ENCODE peak calls at places on chromosomes 5 and 9, in seven cellular contexts. I, F, J, X, A, P and M are unnamed samples. For H3K36me3, the result is how much of the 10 kb centered on the place peaks cover.

GRCh38 chr9:131101207-131101964 is 5.1 kb downstream of the AIF1L start:
- DNase-seq in I (peak), F (no peak), J (no peak), X (no peak), A (no peak), P (no peak), M (no peak)

GRCh38 chr5:170863646-170864045 is 1.8 kb downstream of the RANBP17 start:
- DNase-seq in I (no peak), F (no peak), J (no peak), X (no peak), A (no peak), P (no peak), M (no peak)

GRCh38 chr9:85610074-85610855 is 131.5 kb downstream of the AGTPBP1 start:
- DNase-seq in I (peak), F (no peak), J (no peak), X (peak), A (no peak), P (peak), M (no peak)

GRCh38 chr9:137724114-137724445 is 105.3 kb downstream of the EHMT1 start:
- DNase-seq in I (peak), F (no peak), J (no peak), X (no peak), A (no peak), P (no peak), M (no peak)

GRCh38 chr9:34413229-34413852 is 36.6 kb upstream of the MYORG start:
- DNase-seq in I (peak), F (no peak), J (peak), X (no peak), A (no peak), P (peak), M (peak)

GRCh38 chr5:59001154-59001553 is 418.3 kb downstream of the RAB3C start:
- DNase-seq in I (no peak), F (no peak), J (no peak), X (no peak), A (no peak), P (no peak), M (no peak)

GRCh38 chr5:181099453-181100086 is 31.4 kb downstream of the OR2V1 start:
- DNase-seq in I (peak), F (no peak), J (no peak), X (no peak), A (no peak), P (no peak), M (no peak)

GRCh38 chr5:71681282-71681681 is 37.8 kb upstream of the CARTPT start:
- DNase-seq in I (no peak), F (no peak), J (no peak), X (no peak), A (no peak), P (no peak), M (no peak)

GRCh38 chr5:10636363-10637142 is 72.7 kb downstream of the ANKRD33B start:
- DNase-seq in I (no peak), F (no peak), J (no peak), X (no peak), A (no peak), P (no peak), M (no peak)

GRCh38 chr5:117488976-117489500 is 914.4 kb upstream of the SEMA6A start:
- DNase-seq in I (no peak), F (no peak), J (no peak), X (no peak), A (no peak), P (no peak), M (no peak)

GRCh38 chr9:2809692-2810423 is 34.0 kb downstream of the PUM3 start:
- DNase-seq in I (no peak), F (no peak), J (no peak), X (no peak), A (no peak), P (peak), M (no peak)

GRCh38 chr5:158599132-158599531 is 500.6 kb downstream of the EBF1 start:
- DNase-seq in I (no peak), F (no peak), J (no peak), X (no peak), A (no peak), P (no peak), M (no peak)

GRCh38 chr9:137370865-137371520 is 52.0 kb downstream of the EXD3 start:
- DNase-seq in I (no peak), F (peak), J (peak), X (no peak), A (peak), P (no peak), M (no peak)

GRCh38 chr5:118220491-118220890 is 767.9 kb downstream of the DTWD2 start:
- DNase-seq in I (no peak), F (no peak), J (no peak), X (no peak), A (no peak), P (no peak), M (no peak)

GRCh38 chr5:91955610-91956009 is 572.5 kb upstream of the ARRDC3 start:
- DNase-seq in I (no peak), F (no peak), J (peak), X (no peak), A (no peak), P (no peak), M (no peak)

GRCh38 chr9:104068546-104068945 is 25.6 kb upstream of the SMC2 start:
- DNase-seq in I (no peak), F (no peak), J (no peak), X (no peak), A (no peak), P (no peak), M (no peak)

GRCh38 chr5:71816307-71816706 is 97.2 kb downstream of the CARTPT start:
- DNase-seq in I (no peak), F (no peak), J (no peak), X (no peak), A (no peak), P (no peak), M (no peak)

GRCh38 chr5:132467292-132467984 is 23.1 kb downstream of the IRF1 start:
- DNase-seq in I (no peak), F (peak), J (no peak), X (no peak), A (peak), P (peak), M (peak)

GRCh38 chr9:130458804-130459067 is 14.0 kb downstream of the ASS1 start:
- DNase-seq in I (no peak), F (no peak), J (no peak), X (no peak), A (no peak), P (no peak), M (no peak)

GRCh38 chr9:128937310-128938165 is 9.9 kb downstream of the DOLK start:
- DNase-seq in I (no peak), F (peak), J (no peak), X (no peak), A (peak), P (no peak), M (no peak)

GRCh38 chr9:13424204-13424603 is 144.7 kb upstream of the MPDZ start:
- DNase-seq in I (peak), F (no peak), J (no peak), X (no peak), A (no peak), P (no peak), M (no peak)

GRCh38 chr9:70470050-70471015 is 55.9 kb upstream of the KLF9 start:
- DNase-seq in I (no peak), F (no peak), J (peak), X (no peak), A (no peak), P (peak), M (peak)

GRCh38 chr5:35332551-35332950 is 102.3 kb upstream of the PRLR start:
- DNase-seq in I (no peak), F (no peak), J (no peak), X (no peak), A (no peak), P (no peak), M (no peak)

GRCh38 chr5:111582962-111583669 is 70.8 kb upstream of the STARD4 start:
- DNase-seq in I (no peak), F (no peak), J (no peak), X (no peak), A (no peak), P (no peak), M (no peak)

GRCh38 chr5:56900858-56901578 is 8.4 kb upstream of the SETD9 start:
- DNase-seq in I (peak), F (no peak), J (no peak), X (peak), A (no peak), P (peak), M (no peak)

GRCh38 chr9:121372563-121373400 is 2.7 kb upstream of the STOM start:
- DNase-seq in I (peak), F (peak), J (peak), X (no peak), A (no peak), P (peak), M (no peak)

GRCh38 chr9:121372239-121372562 is 2.2 kb upstream of the STOM start:
- DNase-seq in I (no peak), F (no peak), J (no peak), X (no peak), A (no peak), P (no peak), M (no peak)

GRCh38 chr9:121371495-121371911 is 1.5 kb upstream of the STOM start:
- DNase-seq in I (peak), F (no peak), J (no peak), X (no peak), A (no peak), P (peak), M (no peak)

GRCh38 chr9:121367651-121368510 is 2.2 kb downstream of the STOM start:
- DNase-seq in I (no peak), F (no peak), J (no peak), X (no peak), A (no peak), P (peak), M (no peak)

DNA sequence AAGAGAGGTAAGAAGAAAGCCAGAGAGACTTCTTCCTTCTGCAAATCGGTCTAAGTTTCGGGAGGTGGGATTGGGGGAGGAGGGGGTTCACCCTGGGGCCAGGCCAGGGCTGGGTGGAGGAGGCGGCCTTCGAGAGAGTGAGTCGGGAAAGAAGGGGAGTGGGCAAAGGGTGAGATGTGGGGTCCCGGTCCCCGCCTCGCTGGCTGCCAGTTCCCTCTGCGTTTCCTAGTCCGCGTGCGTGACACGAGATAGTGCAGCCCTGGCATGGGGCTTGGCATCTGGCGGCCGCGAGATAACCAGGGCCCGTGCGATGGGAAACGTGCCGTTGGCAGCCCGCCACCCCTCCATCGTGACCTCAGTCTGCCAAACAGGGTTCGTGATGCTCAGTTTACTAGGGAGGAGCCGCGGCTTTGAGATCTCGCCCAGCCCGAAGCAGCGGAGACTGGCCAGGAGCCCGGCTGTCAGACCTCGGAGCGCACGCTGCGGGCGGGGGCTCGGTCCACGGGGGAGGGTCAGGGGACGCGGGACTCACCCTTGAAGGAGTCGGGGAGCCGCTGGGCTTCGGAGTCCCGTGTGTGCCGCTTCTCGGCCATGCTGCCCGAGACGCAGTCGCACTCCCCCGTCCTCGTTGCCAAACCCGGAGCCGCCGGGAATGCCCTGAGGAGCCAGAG is at the start of gene STOM:
- DNase-seq in I (peak), F (peak), J (peak), X (no peak), A (no peak), P (peak), M (peak)
- TF ChIP-seq POLR2A in I (peak), F (peak), J (no peak), X (peak), A (peak), P (peak), M (peak)

GRCh38 chr9:105281272-105281671 is 36.8 kb downstream of the SLC44A1 start:
- DNase-seq in I (no peak), F (no peak), J (no peak), X (no peak), A (no peak), P (no peak), M (no peak)

GRCh38 chr9:105281926-105282325 is 37.5 kb downstream of the SLC44A1 start:
- DNase-seq in I (no peak), F (no peak), J (no peak), X (no peak), A (no peak), P (no peak), M (no peak)

GRCh38 chr9:105284463-105284862 is 40.0 kb downstream of the SLC44A1 start:
- DNase-seq in I (no peak), F (no peak), J (no peak), X (no peak), A (no peak), P (no peak), M (no peak)

GRCh38 chr9:105283795-105284194 is 39.3 kb downstream of the SLC44A1 start:
- DNase-seq in I (no peak), F (no peak), J (no peak), X (no peak), A (no peak), P (no peak), M (no peak)

GRCh38 chr9:105282870-105283621 is 38.6 kb downstream of the SLC44A1 start:
- DNase-seq in I (no peak), F (no peak), J (no peak), X (no peak), A (no peak), P (no peak), M (no peak)
- H3K36me3 ChIP-seq in I (under half), F (under half), J (under half), X (under half), A (under half), P (under half), M (under half)

DNA sequence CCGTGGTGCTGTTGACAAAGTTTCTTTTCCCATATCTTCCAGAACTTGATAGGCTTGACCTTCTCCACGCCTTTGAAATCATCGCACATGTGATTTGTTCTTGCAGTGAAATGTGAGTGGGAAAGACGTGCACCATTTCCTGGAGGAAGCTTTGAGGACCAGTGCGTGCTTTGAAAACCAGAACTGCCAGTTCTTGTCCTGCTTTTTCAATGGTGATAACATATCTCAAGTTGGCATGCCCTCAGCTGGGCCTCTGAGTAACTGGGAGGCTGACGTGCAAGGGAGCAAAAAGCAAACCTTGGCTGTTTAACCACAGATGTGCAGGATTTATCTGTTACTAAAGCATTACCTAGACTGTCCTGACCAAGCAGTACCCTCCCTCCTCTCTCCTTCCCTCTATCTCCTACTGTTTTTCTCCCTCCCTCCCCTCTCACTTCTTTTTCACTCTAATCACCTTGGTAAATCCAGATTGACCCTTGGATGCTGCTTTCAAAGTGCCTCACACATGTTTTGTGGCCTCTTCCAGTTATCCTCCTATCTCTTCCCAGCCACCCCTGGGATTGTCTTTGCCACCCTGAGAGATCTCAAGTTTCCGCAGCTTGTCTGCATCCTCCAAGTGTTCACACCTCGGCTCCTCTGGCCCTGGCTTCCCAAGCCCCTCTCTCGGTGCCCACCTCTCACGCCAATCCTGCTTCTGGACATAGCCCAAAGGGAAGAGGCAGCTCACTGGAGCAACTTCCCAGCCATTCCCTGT is 198.2 kb downstream of the ERCC6L2 start:
- DNase-seq in I (no peak), F (no peak), J (peak), X (no peak), A (no peak), P (no peak), M (no peak)
- TF ChIP-seq POLR2AphosphoS5 in I (no peak), F (no peak), J (peak), X (no peak), A (no peak), P (no peak), M (no peak)

GRCh38 chr9:127802576-127803443 is at the start of gene FPGS:
- DNase-seq in I (peak), F (peak), J (peak), X (peak), A (peak), P (peak), M (peak)
- TF ChIP-seq POLR2A in I (peak), F (peak), J (no peak), X (no peak), A (peak), P (peak), M (peak)

DNA sequence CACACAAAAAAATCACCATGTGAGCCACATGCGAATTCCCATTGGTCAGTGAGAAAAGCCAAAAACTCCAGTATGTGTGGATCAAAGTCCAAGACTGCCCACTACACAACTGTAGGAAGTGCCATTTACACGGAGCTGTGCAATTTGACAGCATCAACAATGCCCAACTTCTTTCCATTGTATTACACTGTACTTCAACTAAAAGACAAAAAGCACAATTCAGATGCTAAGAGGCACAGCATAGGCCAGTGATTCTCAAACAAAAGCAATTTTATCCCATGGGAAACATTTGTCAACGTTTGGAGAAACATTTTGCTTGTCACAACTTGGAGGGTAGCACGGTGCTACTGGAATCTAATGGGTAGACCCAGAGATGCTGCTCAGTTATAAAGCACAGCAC is 39.8 kb downstream of the IARS1 start:
- DNase-seq in I (no peak), F (no peak), J (no peak), X (no peak), A (no peak), P (no peak), M (no peak)
- H3K36me3 ChIP-seq in I (half or more), F (under half), J (half or more), X (half or more), A (half or more), P (half or more), M (half or more)